ENCODE peak calls at places on chromosomes 3 and 15, in ten cellular contexts. C, M, J, L, K, T, Y, D, O and F are unnamed samples.

GRCh38 chr3:148750296-148750695 is 52.6 kb downstream of the AGTR1 start:
- DNase-seq in Y (no peak), K (no peak), L (no peak), M (no peak), J (no peak), C (no peak), O (no peak), T (no peak), D (no peak), F (no peak)

GRCh38 chr15:64282701-64283100 is 73.3 kb downstream of the CSNK1G1 start:
- DNase-seq in C (no peak), Y (no peak), D (no peak), T (no peak), M (peak; percentile 51), O (no peak), L (no peak), J (no peak), K (peak; percentile 25), F (no peak)

GRCh38 chr3:16994842-16995535 is 110.2 kb downstream of the PLCL2 start:
- DNase-seq in O (no peak), Y (no peak), C (peak; percentile 72), L (no peak), M (no peak), D (no peak), T (no peak), J (no peak), K (no peak), F (no peak)

GRCh38 chr15:38589502-38589901 is 24.9 kb upstream of the RASGRP1 start:
- DNase-seq in L (no peak), C (no peak), M (peak; percentile 88), T (no peak), J (no peak), Y (no peak), O (no peak), D (no peak), K (peak; percentile 75), F (no peak)

GRCh38 chr3:146071636-146072035 is 89.3 kb downstream of the PLOD2 start:
- DNase-seq in O (no peak), C (no peak), Y (no peak), D (no peak), K (no peak), J (no peak), M (no peak), L (no peak), T (no peak), F (no peak)

GRCh38 chr3:58167431-58168351 is 43.1 kb downstream of the DNASE1L3 start:
- DNase-seq in Y (no peak), J (peak; percentile 41), D (peak; percentile 50), M (peak; percentile 69), T (peak; percentile 42), O (peak; percentile 82), C (no peak), K (no peak), L (peak; percentile 83), F (peak; percentile 17)

GRCh38 chr3:192409203-192409837 is 318.0 kb downstream of the FGF12 start:
- DNase-seq in C (peak; percentile 40), T (peak; percentile 51), K (peak; percentile 49), J (no peak), M (peak; percentile 46), D (no peak), L (peak; percentile 70), O (peak; percentile 65), Y (peak; percentile 73), F (no peak)

GRCh38 chr15:59191855-59192237 is 14.8 kb upstream of the LDHAL6B start:
- DNase-seq in O (no peak), K (peak; percentile 96), J (no peak), T (no peak), M (peak; percentile 95), C (no peak), L (no peak), Y (no peak), D (no peak), F (no peak)

GRCh38 chr3:111392911-111393351 is 149.1 kb upstream of the CD96 start:
- DNase-seq in M (peak; percentile 32), O (no peak), D (peak; percentile 5), T (no peak), Y (peak; percentile 53), C (no peak), K (peak; percentile 82), L (no peak), J (peak; percentile 32), F (no peak)

GRCh38 chr3:146189519-146190173 is 28.7 kb upstream of the PLOD2 start:
- DNase-seq in J (no peak), L (no peak), Y (peak; percentile 55), T (no peak), M (peak; percentile 80), C (peak; percentile 50), O (no peak), K (peak; percentile 75), D (no peak), F (no peak)

GRCh38 chr15:75174736-75175135 is 26.9 kb upstream of the C15orf39 start:
- DNase-seq in T (no peak), J (no peak), D (no peak), K (no peak), Y (no peak), L (no peak), C (no peak), O (no peak), M (no peak), F (no peak)

GRCh38 chr3:82044918-82045715 is 283.7 kb upstream of the GBE1 start:
- DNase-seq in D (no peak), M (no peak), Y (peak; percentile 81), T (no peak), C (no peak), J (no peak), O (no peak), L (no peak), K (peak; percentile 26), F (no peak)

GRCh38 chr3:53247619-53248018 is 8.2 kb downstream of the TKT start:
- DNase-seq in K (no peak), Y (no peak), J (no peak), L (no peak), D (no peak), O (no peak), M (no peak), T (no peak), C (no peak), F (no peak)

GRCh38 chr3:195876297-195877031 is 31.9 kb downstream of the TNK2 start:
- DNase-seq in O (no peak), D (peak; percentile 13), M (no peak), T (no peak), Y (peak; percentile 35), K (no peak), L (peak; percentile 47), J (no peak), C (no peak), F (peak; percentile 22)

GRCh38 chr3:129829640-129830039 is 63.9 kb downstream of the TMCC1 start:
- DNase-seq in K (peak; percentile 95), M (peak; percentile 95), O (peak; percentile 23), C (peak; percentile 2), J (no peak), Y (peak; percentile 77), T (no peak), D (no peak), L (no peak), F (no peak)

GRCh38 chr3:111803123-111803593 is 55.9 kb upstream of the PHLDB2 start:
- DNase-seq in K (peak; percentile 99), J (no peak), C (no peak), L (no peak), Y (no peak), T (no peak), M (peak; percentile 99), O (no peak), D (no peak), F (no peak)

GRCh38 chr3:127448161-127448561 is 142.4 kb downstream of the TPRA1 start:
- DNase-seq in T (no peak), C (peak; percentile 71), D (no peak), J (no peak), L (no peak), O (no peak), Y (peak; percentile 84), K (no peak), M (no peak), F (no peak)

GRCh38 chr3:525415-525814 is 328.9 kb downstream of the CHL1 start:
- DNase-seq in C (no peak), J (no peak), K (no peak), L (no peak), D (no peak), Y (no peak), O (no peak), T (no peak), M (no peak), F (no peak)

GRCh38 chr3:40737343-40737742 is 212.6 kb downstream of the ZNF621 start:
- DNase-seq in M (no peak), L (no peak), C (no peak), J (no peak), D (no peak), Y (no peak), T (no peak), O (no peak), K (no peak), F (no peak)

GRCh38 chr15:85298941-85299340 is 81.5 kb upstream of the AKAP13 start:
- DNase-seq in O (no peak), T (no peak), K (no peak), L (no peak), M (no peak), C (no peak), Y (no peak), D (no peak), J (no peak), F (no peak)

GRCh38 chr3:184157206-184157605 is 2.0 kb downstream of the DVL3 start:
- DNase-seq in M (no peak), J (no peak), K (no peak), L (no peak), O (no peak), C (no peak), D (no peak), Y (no peak), T (no peak), F (no peak)

GRCh38 chr15:31357148-31357547 is 30.5 kb downstream of the KLF13 start:
- DNase-seq in D (no peak), K (no peak), L (peak; percentile 28), T (no peak), C (no peak), Y (no peak), M (no peak), O (no peak), J (no peak), F (no peak)

GRCh38 chr15:71974211-71974610 is 143.7 kb downstream of the MYO9A start:
- DNase-seq in T (no peak), J (no peak), C (no peak), O (no peak), D (no peak), Y (no peak), K (no peak), L (no peak), M (no peak), F (no peak)

GRCh38 chr3:4410174-4410573 is 56.9 kb downstream of the SUMF1 start:
- DNase-seq in M (peak; percentile 49), O (no peak), K (no peak), C (no peak), T (no peak), L (no peak), Y (no peak), D (no peak), J (no peak), F (no peak)

GRCh38 chr3:42708611-42709151 is 6.1 kb upstream of the HHATL start:
- DNase-seq in T (no peak), C (no peak), J (no peak), O (no peak), L (peak; percentile 20), K (no peak), Y (no peak), M (no peak), D (no peak), F (no peak)

GRCh38 chr15:99124641-99125040 is 19.8 kb downstream of the SYNM start:
- DNase-seq in M (no peak), L (no peak), C (no peak), O (no peak), J (no peak), D (no peak), T (no peak), K (no peak), Y (no peak), F (no peak)

GRCh38 chr3:51718547-51719412 is 11.9 kb downstream of the GRM2 start:
- DNase-seq in T (peak; percentile 54), M (peak; percentile 70), O (peak; percentile 92), Y (peak; percentile 63), J (no peak), D (peak; percentile 25), C (peak; percentile 12), K (peak; percentile 47), L (no peak), F (peak; percentile 44)

GRCh38 chr15:41416162-41416741 is 643 bp upstream of the RTF1 start:
- DNase-seq in O (no peak), L (no peak), C (no peak), M (no peak), K (no peak), D (no peak), Y (no peak), J (no peak), T (no peak), F (no peak)